ENCODE peak calls at places on chromosomes 4 and X, in nine cellular contexts. T is activated naive CD8-positive, alpha-beta T cell treated with anti-CD3 and anti-CD28 coated beads, Interleukin-2, amount 50 U/mL, for 24 hours; B is SW 1271; W is EL; V is left ventricle myocardium superior; G is cardiac muscle cell; S is T-helper 2 cell; D is fibroblast of mammary gland; Z is head of caudate nucleus. K is an unnamed sample.
A peak's percentile ranks its signal among the peaks of the same experiment; 100 is the strongest.

GRCh38 chrX:47849776-47850175 is 13.1 kb downstream of the ZNF81 start:
- DNase-seq in W (no peak), D (peak; percentile 32), S (no peak), B (no peak), T (no peak), Z (no peak), V (no peak), G (no peak), K (no peak)

GRCh38 chr4:40645576-40645975 is 15.9 kb upstream of the RBM47 start:
- DNase-seq in V (no peak), Z (no peak), S (no peak), T (no peak), W (no peak), B (no peak), G (no peak), D (no peak), K (no peak)

GRCh38 chr4:124199755-124200154 is 512.8 kb downstream of the ANKRD50 start:
- DNase-seq in D (peak; percentile 74), G (peak; percentile 53), S (no peak), Z (no peak), V (no peak), B (no peak), W (peak; percentile 67), T (no peak), K (no peak)

GRCh38 chr4:75930152-75930551 is 10.7 kb downstream of the NAAA start:
- DNase-seq in G (no peak), S (no peak), Z (no peak), V (no peak), W (no peak), T (no peak), B (no peak), D (no peak), K (no peak)

GRCh38 chrX:23662187-23662586 is 5.1 kb upstream of the PRDX4 start:
- DNase-seq in W (peak; percentile 16), D (no peak), V (no peak), B (no peak), G (no peak), Z (no peak), T (no peak), S (no peak), K (no peak)

GRCh38 chr4:159027535-159027934 is 75.3 kb upstream of the RAPGEF2 start:
- DNase-seq in Z (no peak), D (no peak), V (no peak), B (no peak), S (no peak), G (no peak), W (peak; percentile 11), T (no peak), K (no peak)

GRCh38 chr4:123023647-123024046 is 101.2 kb upstream of the NUDT6 start:
- DNase-seq in V (no peak), W (no peak), D (no peak), Z (no peak), G (no peak), S (no peak), T (no peak), B (no peak), K (no peak)

GRCh38 chr4:184510431-184510830 is 36.1 kb upstream of the IRF2 start:
- DNase-seq in T (no peak), V (no peak), Z (no peak), G (no peak), B (no peak), D (peak; percentile 9), W (no peak), S (no peak), K (no peak)

GRCh38 chrX:65697173-65697572 is 29.7 kb downstream of the MSN start:
- DNase-seq in V (no peak), S (no peak), T (no peak), D (peak; percentile 61), G (peak; percentile 33), W (peak; percentile 82), B (no peak), Z (no peak), K (no peak)

GRCh38 chrX:46770817-46771163 is 11.9 kb upstream of the SLC9A7 start:
- DNase-seq in S (no peak), T (no peak), V (no peak), W (peak; percentile 83), G (peak; percentile 76), Z (no peak), D (peak; percentile 91), B (peak; percentile 7), K (peak; percentile 11)

GRCh38 chr4:173519130-173520101 is 10.6 kb downstream of the HAND2 start:
- DNase-seq in G (peak; percentile 68), B (no peak), Z (no peak), W (no peak), T (no peak), V (peak; percentile 74), S (no peak), D (no peak), K (no peak)

GRCh38 chrX:22666441-22666840 is 333.3 kb upstream of the DDX53 start:
- DNase-seq in S (no peak), W (peak; percentile 13), V (no peak), T (no peak), G (peak; percentile 60), B (no peak), D (peak; percentile 61), Z (peak; percentile 55), K (no peak)

GRCh38 chrX:15855562-15856256 is 1.1 kb upstream of the AP1S2 start:
- DNase-seq in B (no peak), Z (no peak), V (no peak), T (no peak), G (no peak), D (no peak), S (no peak), W (no peak), K (no peak)

GRCh38 chrX:72021975-72022374 is 109.7 kb downstream of the RTL5 start:
- DNase-seq in V (no peak), B (no peak), Z (no peak), T (no peak), W (no peak), S (no peak), D (peak; percentile 38), G (no peak), K (no peak)

GRCh38 chr4:158042591-158043030 is 130.2 kb downstream of the GASK1B start:
- DNase-seq in W (peak; percentile 77), D (peak; percentile 71), V (no peak), Z (no peak), S (no peak), T (no peak), B (no peak), G (peak; percentile 65), K (no peak)

GRCh38 chr4:41361831-41362646 is 105.3 kb downstream of the UCHL1 start:
- DNase-seq in V (no peak), W (peak; percentile 54), D (no peak), T (no peak), Z (no peak), S (no peak), B (no peak), G (no peak), K (no peak)

GRCh38 chr4:151957163-151957562 is 196.4 kb upstream of the GATB start:
- DNase-seq in W (peak; percentile 29), D (no peak), Z (no peak), B (no peak), T (no peak), V (peak; percentile 34), S (no peak), G (peak; percentile 1), K (no peak)

GRCh38 chr4:62460329-62460728 is 1260.2 kb downstream of the ADGRL3 start:
- DNase-seq in B (no peak), D (no peak), W (no peak), S (no peak), G (no peak), Z (no peak), T (no peak), V (no peak), K (no peak)

GRCh38 chrX:40952855-40953254 is 132.4 kb upstream of the USP9X start:
- DNase-seq in B (no peak), D (peak; percentile 28), T (no peak), W (peak; percentile 39), V (no peak), Z (no peak), S (no peak), G (peak; percentile 27), K (no peak)

GRCh38 chr4:99998062-99998880 is 48.2 kb upstream of the H2AZ1 start:
- DNase-seq in V (no peak), B (no peak), G (peak; percentile 54), D (peak; percentile 70), T (no peak), S (no peak), W (peak; percentile 52), Z (no peak), K (no peak)

GRCh38 chr4:176436500-176436973 is 116.8 kb downstream of the SPCS3 start:
- DNase-seq in V (no peak), B (peak; percentile 33), D (peak; percentile 90), Z (no peak), G (peak; percentile 61), S (no peak), T (no peak), W (peak; percentile 89), K (peak; percentile 63)

GRCh38 chr4:2928242-2929155 is 34.7 kb downstream of the NOP14 start:
- DNase-seq in T (no peak), W (no peak), Z (no peak), D (no peak), S (no peak), V (peak; percentile 19), B (no peak), G (no peak), K (no peak)

K was measured in T1000.